ENCODE peak calls at places on chromosomes 2 and 18, in seven cellular contexts. K is pancreas, S is endothelial cell of umbilical vein, P is lower lobe of right lung, D is AG04449, Z is IMR-90, R is choroid plexus epithelial cell. T is an unnamed sample.

GRCh38 chr2:165293439-165294420 is 54.5 kb downstream of the SCN2A start:
- DNase-seq in R (peak), P (no peak), S (peak), D (peak), K (no peak), Z (peak), T (peak)

GRCh38 chr2:106296182-106296815 is 102.2 kb upstream of the UXS1 start:
- DNase-seq in D (no peak), K (no peak), R (no peak), P (no peak), Z (no peak), S (no peak), T (no peak)

GRCh38 chr2:86323273-86323672 is 14.2 kb downstream of the REEP1 start:
- DNase-seq in P (no peak), K (no peak), D (no peak), S (no peak), R (no peak), Z (no peak), T (no peak)

GRCh38 chr2:71853858-71854257 is 293.8 kb downstream of the CYP26B1 start:
- DNase-seq in K (no peak), S (no peak), Z (no peak), R (no peak), P (no peak), D (no peak), T (no peak)

GRCh38 chr2:86622878-86623548 is 652 bp downstream of the RNF103 start:
- DNase-seq in S (peak), D (no peak), R (no peak), P (peak), K (peak), Z (no peak), T (no peak)

GRCh38 chr2:134416637-134417036 is 162.8 kb downstream of the MGAT5 start:
- DNase-seq in P (no peak), K (no peak), S (no peak), R (no peak), D (no peak), Z (no peak), T (no peak)

GRCh38 chr2:187567126-187567525 is 12.9 kb upstream of the TFPI start:
- DNase-seq in Z (peak), S (peak), R (peak), P (no peak), K (no peak), D (peak), T (peak)

GRCh38 chr2:2238726-2239269 is 92.3 kb downstream of the MYT1L start:
- DNase-seq in Z (no peak), D (no peak), P (no peak), K (no peak), R (no peak), S (no peak), T (no peak)

GRCh38 chr18:46435031-46435430 is 222.0 kb downstream of the LOXHD1 start:
- DNase-seq in S (no peak), Z (no peak), D (no peak), K (no peak), P (no peak), R (no peak), T (no peak)

GRCh38 chr2:187169864-187170263 is 278.2 kb downstream of the CALCRL start:
- DNase-seq in S (no peak), P (no peak), R (no peak), K (no peak), D (no peak), Z (no peak), T (no peak)

GRCh38 chr2:19623488-19623887 is 265.1 kb upstream of the OSR1 start:
- DNase-seq in S (peak), K (no peak), Z (peak), R (peak), D (peak), P (no peak), T (peak)

GRCh38 chr18:75183973-75184372 is 25.0 kb downstream of the PTGR3 start:
- DNase-seq in R (no peak), S (no peak), K (no peak), P (no peak), D (no peak), Z (no peak), T (no peak)

GRCh38 chr2:216189410-216189809 is 80.3 kb downstream of the XRCC5 start:
- DNase-seq in Z (peak), P (no peak), K (no peak), S (no peak), D (no peak), R (peak), T (no peak)

GRCh38 chr2:11750917-11751316 is 4.5 kb downstream of the LPIN1 start:
- DNase-seq in R (peak), D (no peak), Z (no peak), P (no peak), S (no peak), K (no peak), T (no peak)

GRCh38 chr2:47127862-47128543 is 27.1 kb downstream of the STPG4 start:
- DNase-seq in S (no peak), P (no peak), K (no peak), D (no peak), Z (no peak), R (peak), T (no peak)

GRCh38 chr2:190511104-190511503 is 23.4 kb downstream of the NEMP2 start:
- DNase-seq in R (peak), P (no peak), D (no peak), Z (peak), K (no peak), S (peak), T (peak)

GRCh38 chr2:118473241-118473640 is 374.2 kb downstream of the EN1 start:
- DNase-seq in S (no peak), Z (no peak), P (no peak), K (no peak), R (no peak), D (no peak), T (no peak)

GRCh38 chr2:223420048-223420447 is 182.1 kb downstream of the SCG2 start:
- DNase-seq in R (no peak), S (no peak), K (no peak), D (no peak), P (no peak), Z (no peak), T (no peak)

GRCh38 chr18:34023471-34023870 is 201.2 kb downstream of the NOL4 start:
- DNase-seq in S (no peak), R (peak), Z (peak), P (no peak), D (no peak), K (no peak), T (peak)

GRCh38 chr2:134774786-134775641 is 56.2 kb upstream of the TMEM163 start:
- DNase-seq in S (no peak), P (no peak), D (no peak), R (no peak), K (no peak), Z (no peak), T (peak)

GRCh38 chr2:42754021-42754775 is 9.7 kb downstream of the OXER1 start:
- DNase-seq in P (no peak), Z (peak), S (no peak), K (peak), R (peak), D (no peak), T (no peak)

GRCh38 chr2:2939078-2939795 is 438.4 kb downstream of the EIPR1 start:
- DNase-seq in Z (no peak), K (no peak), S (no peak), D (no peak), R (no peak), P (no peak), T (no peak)

GRCh38 chr2:220930542-220931076 is 641.5 kb downstream of the EPHA4 start:
- DNase-seq in D (no peak), P (no peak), R (no peak), Z (peak), K (no peak), S (no peak), T (no peak)

GRCh38 chr18:29644276-29644675 is 1398.3 kb downstream of the DSC3 start:
- DNase-seq in K (no peak), D (no peak), S (no peak), P (no peak), Z (peak), R (no peak), T (peak)

GRCh38 chr2:199485732-199486335 is 28.1 kb upstream of the SATB2 start:
- DNase-seq in R (peak), Z (peak), P (peak), D (no peak), S (peak), K (peak), T (peak)

GRCh38 chr2:203886579-203887230 is 19.1 kb downstream of the CTLA4 start:
- DNase-seq in S (no peak), P (no peak), K (no peak), R (no peak), Z (no peak), D (no peak), T (no peak)

GRCh38 chr2:198073253-198073652 is 268.9 kb downstream of the PLCL1 start:
- DNase-seq in K (no peak), P (no peak), D (no peak), S (no peak), Z (no peak), R (no peak), T (no peak)

GRCh38 chr2:118847447-118848172 is at the start of gene EN1:
- DNase-seq in P (no peak), R (no peak), S (no peak), K (no peak), Z (peak), D (peak), T (no peak)

GRCh38 chr2:102063948-102064678 is 72.4 kb downstream of the IL1R2 start:
- DNase-seq in D (peak), Z (peak), R (peak), P (peak), K (peak), S (peak), T (peak)

GRCh38 chr2:201907128-201907886 is 101.0 kb downstream of the CDK15 start:
- DNase-seq in S (no peak), Z (peak), P (no peak), R (no peak), D (no peak), K (no peak), T (peak)

GRCh38 chr18:76265375-76266225 is 229.4 kb downstream of the ZNF516 start:
- DNase-seq in R (peak), Z (peak), K (no peak), S (no peak), D (no peak), P (peak), T (peak)

GRCh38 chr18:76264851-76265250 is 230.2 kb downstream of the ZNF516 start:
- DNase-seq in S (no peak), D (no peak), K (no peak), R (no peak), Z (no peak), P (no peak), T (no peak)

GRCh38 chr18:76264073-76264472 is 231.0 kb downstream of the ZNF516 start:
- DNase-seq in K (no peak), Z (no peak), R (no peak), S (no peak), D (no peak), P (no peak), T (no peak)

GRCh38 chr18:76260941-76261472 is 234.0 kb downstream of the ZNF516 start:
- DNase-seq in Z (no peak), P (no peak), D (no peak), K (no peak), S (no peak), R (no peak), T (no peak)

DNA sequence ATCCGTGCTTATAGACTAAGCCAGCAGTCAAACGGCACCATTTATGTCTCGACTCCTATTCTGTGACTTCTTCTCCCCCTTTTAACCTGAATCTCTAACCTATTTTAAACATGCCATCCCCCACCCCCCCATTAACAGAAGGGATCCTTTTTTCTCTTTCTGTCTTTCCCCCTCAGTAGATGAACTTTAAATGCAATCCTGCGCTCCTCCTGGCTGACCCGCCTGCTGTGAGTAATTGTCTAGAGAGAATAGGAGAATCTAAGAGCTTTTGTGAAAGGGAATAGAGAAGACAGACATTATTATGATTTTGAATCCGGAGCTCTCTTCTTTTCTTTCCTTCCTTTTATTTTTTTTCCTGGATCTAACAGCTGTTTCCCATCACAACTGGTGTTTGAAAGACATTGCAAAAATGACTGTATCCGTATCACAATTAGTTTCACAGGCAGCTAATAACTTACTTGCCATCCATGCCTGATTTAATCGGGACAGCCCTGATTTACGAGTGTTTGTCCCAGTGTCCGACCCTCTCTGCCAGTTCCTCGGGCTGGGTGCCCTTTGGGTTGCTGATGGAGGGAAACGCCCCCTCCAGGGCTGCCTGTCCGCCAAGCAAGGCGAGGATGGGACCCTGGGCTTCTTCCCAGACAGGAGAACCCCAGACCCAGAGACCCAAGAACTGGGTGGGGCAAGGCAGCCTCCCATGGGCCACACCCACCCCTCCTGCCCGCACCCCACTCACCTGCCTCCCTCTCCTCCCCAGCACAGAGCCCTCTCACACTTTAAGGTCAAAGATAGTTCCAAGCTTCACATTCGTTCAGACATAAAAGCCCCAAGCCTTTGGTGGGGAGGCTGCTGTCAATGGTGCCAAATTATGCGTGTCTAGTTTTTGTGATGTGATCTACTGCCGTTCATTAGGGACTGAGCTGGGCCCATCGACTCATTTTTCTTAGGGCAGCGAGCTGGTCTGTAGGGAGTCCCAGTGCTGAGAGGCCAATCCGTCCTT is 231.8 kb downstream of the ZNF516 start:
- DNase-seq in D (no peak), S (no peak), R (no peak), P (no peak), Z (no peak), K (no peak), T (no peak)
- H3K4me3 ChIP-seq in D (no peak), S (no peak), R (no peak), P (no peak), Z (no peak), K (no peak), T (no peak)

GRCh38 chr2:163733301-163733938 is 2.4 kb downstream of the FIGN start:
- DNase-seq in P (no peak), R (peak), K (no peak), S (no peak), D (no peak), Z (peak), T (peak)
- H3K4me3 ChIP-seq in P (peak), R (peak), K (peak), S (no peak), D (peak), Z (peak), T (peak)

GRCh38 chr18:908631-909621 is 4.3 kb downstream of the ADCYAP1 start:
- DNase-seq in Z (no peak), K (no peak), R (no peak), S (no peak), D (no peak), P (no peak), T (peak)
- H3K4me3 ChIP-seq in Z (peak), K (peak), R (peak), S (peak), D (peak), P (peak), T (peak)

GRCh38 chr2:174595415-174595814 is 2.2 kb downstream of the WIPF1 start:
- DNase-seq in K (no peak), Z (no peak), D (no peak), P (no peak), S (no peak), R (no peak), T (no peak)

GRCh38 chr2:174599310-174599941 is 1.8 kb upstream of the WIPF1 start:
- DNase-seq in R (no peak), D (no peak), Z (no peak), P (no peak), S (no peak), K (no peak), T (no peak)

GRCh38 chr2:174597347-174598047 is at the start of gene WIPF1:
- DNase-seq in S (peak), D (no peak), K (no peak), R (peak), Z (peak), P (no peak), T (peak)

GRCh38 chr2:174595904-174596397 is 1.7 kb downstream of the WIPF1 start:
- DNase-seq in P (no peak), R (peak), K (no peak), S (no peak), D (no peak), Z (no peak), T (no peak)

GRCh38 chr2:174596994-174597346 is 634 bp downstream of the WIPF1 start:
- DNase-seq in R (peak), P (no peak), S (no peak), K (no peak), D (no peak), Z (peak), T (no peak)
- H3K4me3 ChIP-seq in R (no peak), P (peak), S (no peak), K (no peak), D (no peak), Z (no peak), T (peak)

DNA sequence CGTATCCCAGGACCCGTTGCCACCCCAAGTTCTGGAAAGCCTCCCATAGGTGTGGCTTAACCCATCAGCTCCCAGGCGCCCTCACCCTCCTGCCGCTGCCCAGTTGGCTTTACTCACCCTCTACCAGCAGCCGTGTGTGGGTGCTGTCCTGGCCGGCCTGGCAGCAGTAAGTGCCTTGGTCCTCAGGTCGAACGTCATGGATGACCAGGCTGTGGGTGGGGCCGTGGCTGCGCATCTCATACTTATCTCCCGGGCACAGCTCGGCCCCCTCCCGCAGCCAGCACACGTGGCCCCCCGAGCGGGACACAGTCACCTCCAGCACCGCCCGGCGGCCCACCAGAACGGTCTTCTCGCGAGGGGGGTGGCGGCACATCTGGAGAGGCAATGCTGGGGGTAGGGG is 7.6 kb downstream of the TMEM198 start:
- DNase-seq in R (peak), S (no peak), P (no peak), Z (peak), K (no peak), D (no peak), T (peak)
- H3K4me3 ChIP-seq in R (no peak), S (no peak), P (peak), Z (peak), K (no peak), D (peak), T (peak)

T was measured in mesenchymal stem cell.